ENCODE peak calls at places on chromosomes 6 and 20, in six cellular contexts. T is stimulated activated CD8-positive, alpha-beta memory T cell treated with anti-CD3 and anti-CD28 coated beads, Interleukin-7, amount 100 ng/mL, for 24 hours; X is ovary; N is skeletal muscle cell; D is AG04450; W is astrocyte of the cerebellum. Z is an unnamed sample.

GRCh38 chr6:56804996-56805395 is 149.9 kb upstream of the BEND6 start:
- DNase-seq in D (no peak), X (no peak), N (no peak), W (peak), T (no peak), Z (peak)

GRCh38 chr6:77334093-77334492 is 129.2 kb downstream of the HTR1B start:
- DNase-seq in W (no peak), D (no peak), T (no peak), X (no peak), N (no peak), Z (no peak)

GRCh38 chr6:111585969-111586315 is 19.7 kb downstream of the TRAF3IP2 start:
- DNase-seq in T (no peak), X (no peak), N (no peak), D (no peak), W (no peak), Z (no peak)

GRCh38 chr6:72798196-72798595 is 176.3 kb downstream of the KCNQ5 start:
- DNase-seq in X (no peak), D (no peak), N (no peak), T (no peak), W (no peak), Z (no peak)

GRCh38 chr6:157840776-157841175 is 17.7 kb downstream of the SNX9 start:
- DNase-seq in W (peak), N (peak), T (no peak), X (no peak), D (peak), Z (no peak)

GRCh38 chr6:134422426-134423231 is 104.7 kb upstream of the SGK1 start:
- DNase-seq in D (peak), W (peak), X (no peak), N (peak), T (no peak), Z (peak)

GRCh38 chr6:16836186-16836981 is 75.1 kb upstream of the ATXN1 start:
- DNase-seq in T (no peak), W (no peak), N (no peak), X (no peak), D (no peak), Z (no peak)

GRCh38 chr20:46746972-46747371 is 37.5 kb downstream of the SLC2A10 start:
- DNase-seq in N (no peak), D (no peak), T (no peak), W (no peak), X (no peak), Z (peak)

GRCh38 chr6:170423030-170423429 is 116.5 kb downstream of the FAM120B start:
- DNase-seq in W (no peak), X (no peak), T (no peak), N (no peak), D (no peak), Z (no peak)

GRCh38 chr6:31579119-31579505 is 3.1 kb downstream of the LTB start:
- DNase-seq in D (no peak), T (no peak), W (no peak), X (no peak), N (no peak), Z (no peak)

GRCh38 chr6:125014157-125014957 is 52.1 kb downstream of the RNF217 start:
- DNase-seq in W (no peak), N (peak), D (peak), T (no peak), X (no peak), Z (peak)

GRCh38 chr6:38185244-38185643 is 365.7 kb downstream of the ZFAND3 start:
- DNase-seq in X (no peak), W (no peak), D (no peak), T (no peak), N (no peak), Z (no peak)

GRCh38 chr6:109503327-109504224 is 20.6 kb upstream of the ZBTB24 start:
- DNase-seq in W (no peak), X (no peak), N (no peak), D (no peak), T (no peak), Z (no peak)

GRCh38 chr20:4169360-4170214 is 154.2 kb upstream of the RNF24 start:
- DNase-seq in W (no peak), D (no peak), X (no peak), T (no peak), N (no peak), Z (no peak)

GRCh38 chr20:33005132-33005566 is 916 bp upstream of the SUN5 start:
- DNase-seq in W (no peak), X (no peak), D (no peak), T (no peak), N (no peak), Z (no peak)

GRCh38 chr20:52569201-52569600 is 377.6 kb upstream of the ZFP64 start:
- DNase-seq in W (no peak), D (no peak), N (no peak), T (no peak), X (no peak), Z (no peak)

GRCh38 chr6:157075549-157076426 is 247.5 kb downstream of the TMEM242 start:
- DNase-seq in D (no peak), W (no peak), T (no peak), X (no peak), N (no peak), Z (no peak)

GRCh38 chr20:54152227-54153040 is 21.4 kb downstream of the CYP24A1 start:
- DNase-seq in X (no peak), N (no peak), T (no peak), D (no peak), W (no peak), Z (no peak)

GRCh38 chr6:106512048-106512957 is 117.0 kb downstream of the RTN4IP1 start:
- DNase-seq in T (peak), D (no peak), N (no peak), W (no peak), X (peak), Z (no peak)

GRCh38 chr20:51284161-51284560 is 258.4 kb downstream of the NFATC2 start:
- DNase-seq in X (no peak), W (no peak), N (no peak), D (no peak), T (no peak), Z (no peak)

GRCh38 chr20:53692465-53693067 is 98.9 kb upstream of the ZNF217 start:
- DNase-seq in W (peak), T (no peak), X (no peak), D (no peak), N (peak), Z (peak)

GRCh38 chr6:1024587-1024986 is 287.3 kb upstream of the FOXQ1 start:
- DNase-seq in N (peak), D (peak), W (peak), T (no peak), X (no peak), Z (peak)